ENCODE peak calls at places on chromosomes 6 and 20, in four cellular contexts. D is MV-4-11, C is endothelial cell of umbilical vein, E is Daoy. X is an unnamed sample.

GRCh38 chr6:125791151-125791819 is 525 bp downstream of the NCOA7 start:
- DNase-seq in C (peak; percentile 86), D (peak; percentile 46), E (peak; percentile 58), X (peak; percentile 66)

GRCh38 chr20:33043731-33044181 is 9.9 kb upstream of the BPIFB3 start:
- DNase-seq in D (no peak), E (no peak), C (no peak), X (no peak)

GRCh38 chr6:163599684-163600083 is 185.2 kb downstream of the QKI start:
- DNase-seq in E (no peak), C (no peak), D (no peak), X (no peak)

GRCh38 chr6:113031591-113031990 is 684.5 kb downstream of the RFPL4B start:
- DNase-seq in C (no peak), E (no peak), D (no peak), X (no peak)

GRCh38 chr20:51760905-51761544 is 7.2 kb downstream of the ATP9A start:
- DNase-seq in C (peak; percentile 83), D (no peak), E (peak; percentile 58), X (peak; percentile 64)

GRCh38 chr6:1059596-1059995 is 252.3 kb upstream of the FOXQ1 start:
- DNase-seq in E (no peak), C (no peak), D (no peak), X (no peak)

GRCh38 chr20:58555078-58555765 is 40.0 kb upstream of the APCDD1L start:
- DNase-seq in C (peak; percentile 77), D (no peak), E (peak; percentile 84), X (peak; percentile 93)

GRCh38 chr20:62792182-62792939 is 3.9 kb upstream of the MRGBP start:
- DNase-seq in E (peak; percentile 72), D (no peak), C (no peak), X (peak; percentile 83)

GRCh38 chr6:15322781-15323536 is 77.1 kb downstream of the JARID2 start:
- DNase-seq in E (peak; percentile 43), C (no peak), D (no peak), X (peak; percentile 33)

GRCh38 chr6:150666071-150666470 is 66.4 kb downstream of the PLEKHG1 start:
- DNase-seq in D (no peak), E (peak; percentile 15), C (no peak), X (no peak)

GRCh38 chr6:113009682-113010081 is 662.6 kb downstream of the RFPL4B start:
- DNase-seq in C (no peak), D (no peak), E (no peak), X (no peak)

GRCh38 chr6:137237413-137238170 is 18.4 kb upstream of the IFNGR1 start:
- DNase-seq in C (peak; percentile 80), E (peak; percentile 89), D (peak; percentile 43), X (peak; percentile 78)

GRCh38 chr6:30685157-30685976 is 1.1 kb downstream of the PPP1R18 start:
- DNase-seq in C (peak; percentile 34), E (peak; percentile 56), D (peak; percentile 47), X (peak; percentile 42)

GRCh38 chr20:63454729-63455567 is 17.5 kb downstream of the KCNQ2 start:
- DNase-seq in E (no peak), D (no peak), C (no peak), X (no peak)

GRCh38 chr6:3085074-3085473 is 16.8 kb downstream of the RIPK1 start:
- DNase-seq in C (no peak), D (no peak), E (no peak), X (no peak)

GRCh38 chr6:137271245-137272183 is 52.3 kb upstream of the IFNGR1 start:
- DNase-seq in C (peak; percentile 72), D (peak; percentile 43), E (peak; percentile 49), X (peak; percentile 18)

GRCh38 chr6:143496974-143497373 is 14.5 kb downstream of the FUCA2 start:
- DNase-seq in E (no peak), D (no peak), C (no peak), X (no peak)

GRCh38 chr6:116218172-116218633 is 35.7 kb downstream of the TSPYL4 start:
- DNase-seq in E (no peak), D (peak; percentile 25), C (peak; percentile 31), X (no peak)

GRCh38 chr6:100592929-100593328 is 128.2 kb upstream of the SIM1 start:
- DNase-seq in E (no peak), C (no peak), D (no peak), X (no peak)

GRCh38 chr6:136015531-136015930 is 164.0 kb downstream of the PDE7B start:
- DNase-seq in D (no peak), C (no peak), E (no peak), X (no peak)

GRCh38 chr20:36777152-36777551 is 3.6 kb upstream of the DSN1 start:
- DNase-seq in D (no peak), C (no peak), E (no peak), X (no peak)

GRCh38 chr6:121436172-121436965 is 923 bp downstream of the GJA1 start:
- DNase-seq in D (no peak), E (peak; percentile 13), C (no peak), X (no peak)

GRCh38 chr6:11188161-11188915 is 44.1 kb downstream of the NEDD9 start:
- DNase-seq in D (no peak), C (no peak), E (peak; percentile 29), X (no peak)

GRCh38 chr6:3753228-3753795 is 1.8 kb upstream of the PXDC1 start:
- DNase-seq in C (peak; percentile 93), D (no peak), E (no peak), X (no peak)

GRCh38 chr20:34493646-34494045 is 22.6 kb upstream of the DYNLRB1 start:
- DNase-seq in C (no peak), E (no peak), D (no peak), X (peak; percentile 20)

GRCh38 chr20:8856668-8857067 is 212.2 kb upstream of the PLCB4 start:
- DNase-seq in E (no peak), D (no peak), C (no peak), X (no peak)

GRCh38 chr20:10848810-10849370 is 175.1 kb upstream of the JAG1 start:
- DNase-seq in D (peak; percentile 90), E (peak; percentile 84), C (peak; percentile 62), X (peak; percentile 90)

GRCh38 chr6:2999005-2999620 is 581 bp upstream of the NQO2 start:
- DNase-seq in D (peak; percentile 62), E (peak; percentile 89), C (no peak), X (peak; percentile 75)

GRCh38 chr20:25053207-25054132 is 4.5 kb downstream of the ACSS1 start:
- DNase-seq in C (peak; percentile 27), D (peak; percentile 34), E (no peak), X (no peak)